ENCODE peak calls at places on chromosome 4, in six cellular contexts. H is RWPE1, R is neural progenitor cell, I is IMR-90, Z is Calu3, L is upper lobe of right lung. K is an unnamed sample.
A peak's percentile ranks its signal among the peaks of the same experiment; 100 is the strongest.

GRCh38 chr4:168664242-168664897 is 167.5 kb downstream of the PALLD start:
- DNase-seq in H (no peak), R (no peak), I (no peak), Z (no peak), L (no peak), K (no peak)

GRCh38 chr4:153467154-153467896 is 1.2 kb downstream of the TMEM131L start:
- DNase-seq in H (peak; percentile 25), R (peak; percentile 44), I (no peak), Z (peak; percentile 68), L (peak; percentile 91), K (no peak)

GRCh38 chr4:37822220-37822619 is 4.3 kb upstream of the PGM2 start:
- DNase-seq in H (no peak), R (no peak), I (no peak), Z (no peak), L (no peak), K (no peak)

GRCh38 chr4:1597021-1597931 is 86.8 kb downstream of the FAM53A start:
- DNase-seq in H (no peak), R (no peak), I (no peak), Z (no peak), L (peak; percentile 53), K (no peak)

GRCh38 chr4:98994474-98995182 is 893 bp upstream of the METAP1 start:
- DNase-seq in H (no peak), R (peak; percentile 35), I (peak; percentile 8), Z (no peak), L (no peak), K (no peak)

GRCh38 chr4:82360298-82361177 is 13.3 kb downstream of the HNRNPD start:
- DNase-seq in H (no peak), R (peak; percentile 67), I (peak; percentile 29), Z (no peak), L (no peak), K (no peak)

GRCh38 chr4:89753601-89754066 is 83.3 kb downstream of the SNCA start:
- DNase-seq in H (peak; percentile 82), R (no peak), I (peak; percentile 95), Z (no peak), L (no peak), K (no peak)

GRCh38 chr4:39706334-39706733 is 8.4 kb downstream of the UBE2K start:
- DNase-seq in H (no peak), R (no peak), I (peak; percentile 89), Z (no peak), L (no peak), K (peak; percentile 71)

GRCh38 chr4:162909952-162910351 is 256.7 kb downstream of the NAF1 start:
- DNase-seq in H (no peak), R (no peak), I (no peak), Z (no peak), L (no peak), K (no peak)

GRCh38 chr4:3269105-3269927 is 20.4 kb downstream of the MSANTD1 start:
- DNase-seq in H (no peak), R (peak; percentile 1), I (no peak), Z (no peak), L (peak; percentile 56), K (peak; percentile 66)

GRCh38 chr4:74158561-74159396 is 861 bp downstream of the MTHFD2L start:
- DNase-seq in H (peak; percentile 17), R (no peak), I (peak; percentile 46), Z (no peak), L (no peak), K (no peak)

GRCh38 chr4:22490718-22491330 is 25.0 kb downstream of the ADGRA3 start:
- DNase-seq in H (no peak), R (no peak), I (no peak), Z (no peak), L (no peak), K (no peak)

GRCh38 chr4:125432078-125432477 is 117.3 kb downstream of the FAT4 start:
- DNase-seq in H (no peak), R (peak; percentile 68), I (peak; percentile 20), Z (no peak), L (no peak), K (no peak)

GRCh38 chr4:74104145-74104544 is 5.2 kb upstream of the CXCL2 start:
- DNase-seq in H (no peak), R (no peak), I (no peak), Z (no peak), L (no peak), K (no peak)

GRCh38 chr4:71095141-71095939 is 101.9 kb downstream of the DCK start:
- DNase-seq in H (no peak), R (no peak), I (no peak), Z (no peak), L (no peak), K (no peak)

GRCh38 chr4:4394644-4395043 is 7.7 kb downstream of the NSG1 start:
- DNase-seq in H (no peak), R (no peak), I (peak; percentile 51), Z (no peak), L (no peak), K (no peak)

GRCh38 chr4:153651961-153652784 is 31.9 kb upstream of the TLR2 start:
- DNase-seq in H (peak; percentile 22), R (no peak), I (no peak), Z (no peak), L (no peak), K (no peak)

GRCh38 chr4:131063878-131064277 is 1967.9 kb downstream of the C4orf33 start:
- DNase-seq in H (no peak), R (no peak), I (no peak), Z (no peak), L (no peak), K (no peak)

GRCh38 chr4:77699731-77700210 is 94.2 kb downstream of the CXCL13 start:
- DNase-seq in H (peak; percentile 66), R (peak; percentile 70), I (peak; percentile 93), Z (peak; percentile 1), L (no peak), K (no peak)

GRCh38 chr4:140038031-140038533 is 115.9 kb downstream of the MAML3 start:
- DNase-seq in H (no peak), R (no peak), I (peak; percentile 71), Z (no peak), L (no peak), K (no peak)

GRCh38 chr4:103934178-103934789 is 214.5 kb upstream of the TACR3 start:
- DNase-seq in H (peak; percentile 9), R (peak; percentile 72), I (peak; percentile 28), Z (peak; percentile 16), L (no peak), K (no peak)

GRCh38 chr4:110793381-110793801 is 170.5 kb upstream of the PITX2 start:
- DNase-seq in H (no peak), R (peak; percentile 43), I (peak; percentile 17), Z (no peak), L (no peak), K (no peak)

GRCh38 chr4:35925806-35926205 is 318.5 kb downstream of the ARAP2 start:
- DNase-seq in H (no peak), R (no peak), I (no peak), Z (no peak), L (no peak), K (no peak)

GRCh38 chr4:8731364-8731763 is 138.8 kb downstream of the CPZ start:
- DNase-seq in H (no peak), R (no peak), I (no peak), Z (no peak), L (peak; percentile 28), K (no peak)

GRCh38 chr4:40264995-40265909 is 68.4 kb downstream of the RHOH start:
- DNase-seq in H (no peak), R (peak; percentile 15), I (no peak), Z (no peak), L (no peak), K (no peak)

GRCh38 chr4:189124149-189124758 is 816.4 kb upstream of the FRG1 start:
- DNase-seq in H (peak; percentile 30), R (peak; percentile 53), I (peak; percentile 74), Z (peak; percentile 34), L (no peak), K (no peak)

GRCh38 chr4:47692691-47693090 is 145.2 kb downstream of the CORIN start:
- DNase-seq in H (no peak), R (no peak), I (no peak), Z (no peak), L (no peak), K (no peak)

GRCh38 chr4:140157341-140157740 is 3.4 kb upstream of the MAML3 start:
- DNase-seq in H (no peak), R (no peak), I (no peak), Z (no peak), L (no peak), K (no peak)

GRCh38 chr4:181685461-181685860 is 557.7 kb upstream of the TENM3 start:
- DNase-seq in H (peak; percentile 29), R (no peak), I (peak; percentile 82), Z (no peak), L (no peak), K (no peak)

GRCh38 chr4:27360651-27361347 is 500.2 kb downstream of the STIM2 start:
- DNase-seq in H (peak; percentile 38), R (peak; percentile 78), I (peak; percentile 4), Z (no peak), L (no peak), K (no peak)

GRCh38 chr4:27358269-27358668 is 497.6 kb downstream of the STIM2 start:
- DNase-seq in H (no peak), R (no peak), I (no peak), Z (no peak), L (no peak), K (no peak)

GRCh38 chr4:27357283-27357682 is 496.6 kb downstream of the STIM2 start:
- DNase-seq in H (peak; percentile 10), R (no peak), I (no peak), Z (no peak), L (no peak), K (no peak)
- TF ChIP-seq CTCF in H (no peak), R (peak; percentile 54), I (peak; percentile 8), Z (no peak), L (peak; percentile 37), K (peak; percentile 60)

GRCh38 chr4:114043116-114043515 is 63.7 kb upstream of the ARSJ start:
- DNase-seq in H (no peak), R (no peak), I (peak; percentile 26), Z (no peak), L (no peak), K (no peak)
- TF ChIP-seq CTCF in H (no peak), R (no peak), I (no peak), Z (no peak), L (no peak), K (no peak)

GRCh38 chr4:109673303-109673702 is 29.9 kb downstream of the CASP6 start:
- DNase-seq in H (no peak), R (no peak), I (no peak), Z (no peak), L (no peak), K (no peak)

GRCh38 chr4:109672173-109672572 is 31.1 kb downstream of the CASP6 start:
- DNase-seq in H (no peak), R (no peak), I (no peak), Z (no peak), L (no peak), K (no peak)

GRCh38 chr4:109675181-109675580 is 28.1 kb downstream of the CASP6 start:
- DNase-seq in H (no peak), R (no peak), I (no peak), Z (no peak), L (no peak), K (no peak)

GRCh38 chr4:109675843-109676242 is 27.4 kb downstream of the CASP6 start:
- DNase-seq in H (no peak), R (no peak), I (no peak), Z (no peak), L (no peak), K (no peak)

GRCh38 chr4:109676886-109677285 is 26.4 kb downstream of the CASP6 start:
- DNase-seq in H (no peak), R (no peak), I (no peak), Z (no peak), L (no peak), K (no peak)
- TF ChIP-seq CTCF in H (no peak), R (no peak), I (no peak), Z (no peak), L (no peak), K (no peak)

GRCh38 chr4:78776729-78777555 is 792 bp downstream of the BMP2K start:
- DNase-seq in H (peak; percentile 82), R (peak; percentile 80), I (peak; percentile 71), Z (peak; percentile 30), L (peak; percentile 68), K (peak; percentile 65)
- TF ChIP-seq CTCF in H (no peak), R (no peak), I (no peak), Z (no peak), L (no peak), K (no peak)

K was measured in RWPE2.